ENCODE peak calls at places on chromosomes 7 and 10, in four cellular contexts. V, C, Y and N are unnamed samples.

GRCh38 chr7:123633553-123633952 is 22.1 kb upstream of the LMOD2 start:
- DNase-seq in C (no peak), V (no peak), Y (no peak), N (no peak)

GRCh38 chr10:53209941-53210611 is 437.5 kb upstream of the MBL2 start:
- DNase-seq in C (peak; percentile 14), V (no peak), Y (no peak), N (no peak)

GRCh38 chr10:75399461-75400162 is 2.0 kb downstream of the ZNF503 start:
- DNase-seq in C (no peak), V (no peak), Y (peak; percentile 87), N (peak; percentile 64)

GRCh38 chr7:121020652-121021051 is 32.1 kb downstream of the CPED1 start:
- DNase-seq in C (no peak), V (no peak), Y (no peak), N (no peak)

GRCh38 chr7:103048833-103049232 is 25.8 kb downstream of the FBXL13 start:
- DNase-seq in C (no peak), V (no peak), Y (no peak), N (no peak)

GRCh38 chr7:51217804-51218203 is 98.8 kb downstream of the COBL start:
- DNase-seq in C (no peak), Y (no peak), V (no peak), N (no peak)

GRCh38 chr7:22865607-22865970 is 42.9 kb upstream of the TOMM7 start:
- DNase-seq in C (no peak), V (no peak), Y (no peak), N (no peak)

GRCh38 chr10:47340613-47341170 is 7.5 kb upstream of the RBP3 start:
- DNase-seq in Y (peak; percentile 48), C (no peak), V (peak; percentile 76), N (peak; percentile 40)

GRCh38 chr7:117837841-117838240 is 35.4 kb downstream of the CTTNBP2 start:
- DNase-seq in Y (no peak), C (no peak), V (no peak), N (no peak)

GRCh38 chr10:103763374-103764202 is 91.8 kb downstream of the SH3PXD2A start:
- DNase-seq in Y (no peak), V (no peak), C (peak; percentile 27), N (peak; percentile 40)

GRCh38 chr10:5619366-5620211 is 46.8 kb downstream of the ASB13 start:
- DNase-seq in C (no peak), V (no peak), Y (no peak), N (no peak)

GRCh38 chr10:113980408-113981087 is 63.1 kb upstream of the ADRB1 start:
- DNase-seq in V (no peak), C (no peak), Y (no peak), N (no peak)

GRCh38 chr10:115772606-115773005 is 500.4 kb downstream of the GFRA1 start:
- DNase-seq in C (peak; percentile 76), V (no peak), Y (no peak), N (no peak)

GRCh38 chr10:79128923-79129305 is 60.1 kb downstream of the ZMIZ1 start:
- DNase-seq in C (no peak), Y (no peak), V (no peak), N (no peak)

GRCh38 chr10:22489467-22489866 is 144.2 kb downstream of the SPAG6 start:
- DNase-seq in V (no peak), Y (no peak), C (no peak), N (no peak)

GRCh38 chr7:83908526-83908925 is 259.6 kb upstream of the SEMA3E start:
- DNase-seq in C (no peak), Y (no peak), V (no peak), N (no peak)

GRCh38 chr7:75040512-75040911 is 33.1 kb downstream of the RCC1L start:
- DNase-seq in Y (no peak), V (no peak), C (no peak), N (no peak)

GRCh38 chr10:25888627-25889026 is 45.4 kb upstream of the MYO3A start:
- DNase-seq in Y (no peak), C (no peak), V (no peak), N (no peak)

GRCh38 chr7:157874208-157874816 is 537.5 kb downstream of the DNAJB6 start:
- DNase-seq in Y (no peak), C (no peak), V (no peak), N (no peak)

GRCh38 chr7:47227762-47228177 is 354.1 kb downstream of the TNS3 start:
- DNase-seq in Y (no peak), C (no peak), V (no peak), N (no peak)

GRCh38 chr7:12212051-12212485 is 974 bp downstream of the TMEM106B start:
- DNase-seq in V (no peak), Y (no peak), C (peak; percentile 16), N (no peak)

GRCh38 chr7:116577320-116577871 is 52.6 kb downstream of the CAV1 start:
- DNase-seq in C (no peak), Y (no peak), V (no peak), N (no peak)

GRCh38 chr10:4934391-4934987 is 28.7 kb upstream of the AKR1C1 start:
- DNase-seq in V (no peak), C (no peak), Y (no peak), N (no peak)

GRCh38 chr10:79025113-79025832 is 43.5 kb upstream of the ZMIZ1 start:
- DNase-seq in V (no peak), C (peak; percentile 21), Y (peak; percentile 18), N (no peak)